ENCODE peak calls at places on chromosomes 6 and 20, in six cellular contexts. E is pancreas, H is suprapubic skin, I is heart right ventricle, B is neural crest cell, J is progenitor cell of endocrine pancreas. D is an unnamed sample.

GRCh38 chr6:162099685-162100084 is 627.9 kb downstream of the PRKN start:
- DNase-seq in I (no peak), H (no peak), B (no peak), E (no peak), J (no peak), D (no peak)

GRCh38 chr6:155472886-155473285 is 17.2 kb upstream of the NOX3 start:
- DNase-seq in I (no peak), B (no peak), J (no peak), E (no peak), H (no peak), D (no peak)

GRCh38 chr20:49929142-49929494 is 7.1 kb upstream of the RNF114 start:
- DNase-seq in J (no peak), H (no peak), B (no peak), I (no peak), E (no peak), D (no peak)

GRCh38 chr6:35128496-35128895 is 12.6 kb downstream of the TCP11 start:
- DNase-seq in E (no peak), I (no peak), H (no peak), B (no peak), J (no peak), D (no peak)

GRCh38 chr20:59631751-59632380 is 27.5 kb downstream of the PHACTR3 start:
- DNase-seq in J (no peak), B (no peak), H (no peak), I (no peak), E (no peak), D (peak; percentile 80)

GRCh38 chr6:111176763-111177099 is 89.4 kb downstream of the SLC16A10 start:
- DNase-seq in B (no peak), I (no peak), H (no peak), E (no peak), J (no peak), D (no peak)

GRCh38 chr20:60446273-60447111 is 488.3 kb downstream of the CDH26 start:
- DNase-seq in H (no peak), E (no peak), J (no peak), I (no peak), B (no peak), D (no peak)

GRCh38 chr6:13413466-13413862 is 73.9 kb downstream of the GFOD1 start:
- DNase-seq in E (peak; percentile 46), J (no peak), H (no peak), B (no peak), I (no peak), D (no peak)

GRCh38 chr6:31697555-31697954 is 5.6 kb downstream of the ABHD16A start:
- DNase-seq in E (no peak), I (no peak), J (no peak), H (no peak), B (no peak), D (no peak)

GRCh38 chr6:135144678-135145508 is 36.2 kb upstream of the MYB start:
- DNase-seq in J (no peak), H (no peak), B (no peak), E (no peak), I (no peak), D (no peak)

GRCh38 chr6:77326029-77326428 is 137.3 kb downstream of the HTR1B start:
- DNase-seq in I (no peak), E (no peak), J (no peak), H (no peak), B (no peak), D (no peak)

GRCh38 chr6:168201383-168201782 is 118.2 kb downstream of the DACT2 start:
- DNase-seq in H (peak; percentile 44), J (no peak), E (no peak), I (no peak), B (no peak), D (no peak)

GRCh38 chr6:150599199-150600002 is at the start of gene PLEKHG1:
- DNase-seq in E (peak; percentile 42), J (peak; percentile 57), H (peak; percentile 83), B (peak; percentile 63), I (peak; percentile 77), D (peak; percentile 87)

GRCh38 chr20:62953167-62953838 is 794 bp downstream of the SLC17A9 start:
- DNase-seq in E (no peak), B (no peak), H (no peak), I (no peak), J (no peak), D (no peak)

GRCh38 chr6:155146205-155146604 is 117.6 kb upstream of the CLDN20 start:
- DNase-seq in J (no peak), H (no peak), B (no peak), I (no peak), E (no peak), D (no peak)

GRCh38 chr20:32628960-32629530 is 43.9 kb upstream of the NOL4L start:
- DNase-seq in J (no peak), B (no peak), H (no peak), I (no peak), E (no peak), D (no peak)

GRCh38 chr6:17583811-17584210 is 16.3 kb upstream of the FAM8A1 start:
- DNase-seq in E (no peak), J (no peak), I (no peak), B (no peak), H (no peak), D (no peak)

GRCh38 chr6:7106752-7107577 is 796 bp upstream of the RREB1 start:
- DNase-seq in I (peak; percentile 28), E (peak; percentile 25), H (peak; percentile 79), J (peak; percentile 14), B (peak; percentile 15), D (no peak)
- TF ChIP-seq CTCF in I (no peak), E (no peak), H (peak; percentile 36), J (peak; percentile 33), B (peak; percentile 56), D (no peak)

GRCh38 chr20:35699127-35699913 is at the start of the genes NFS1 and ROMO1:
- DNase-seq in J (peak; percentile 80), B (peak; percentile 88), H (peak; percentile 91), E (peak; percentile 74), I (peak; percentile 85), D (peak; percentile 94)
- TF ChIP-seq CTCF in J (peak; percentile 50), B (peak; percentile 41), H (peak; percentile 24), E (no peak), I (peak; percentile 25), D (peak; percentile 26)

GRCh38 chr20:1509237-1509636 is 18.0 kb upstream of the SIRPB2 start:
- DNase-seq in H (no peak), I (no peak), J (no peak), E (no peak), B (no peak), D (no peak)
- TF ChIP-seq CTCF in H (peak; percentile 10), I (peak; percentile 19), J (peak; percentile 27), E (no peak), B (peak; percentile 35), D (peak; percentile 53)

GRCh38 chr6:146613947-146614346 is 15.2 kb downstream of the ADGB start:
- DNase-seq in J (no peak), I (no peak), B (no peak), E (no peak), H (no peak), D (no peak)
- TF ChIP-seq CTCF in J (no peak), I (no peak), B (no peak), E (no peak), H (no peak), D (no peak)

D was measured in osteocyte.